ENCODE peak calls at places on chromosome 17, in seven cellular contexts. C is WTC11, E is Peyer's patch, T is astrocyte of the spinal cord, K is nephron progenitor cell, M is fibroblast of lung, B is mesothelial cell of epicardium. S is an unnamed sample.

GRCh38 chr17:19372866-19373505 is 5.3 kb upstream of the MAPK7 start:
- DNase-seq in K (no peak), E (peak), M (no peak), B (no peak), T (no peak), C (no peak), S (no peak)

GRCh38 chr17:49454050-49454449 is 39.4 kb upstream of the PHB1 start:
- DNase-seq in T (peak), C (no peak), E (no peak), M (peak), K (no peak), B (no peak), S (no peak)

GRCh38 chr17:7177954-7178477 is 1.2 kb downstream of the ASGR1 start:
- DNase-seq in B (no peak), C (peak), E (no peak), K (peak), M (peak), T (peak), S (no peak)

GRCh38 chr17:45246861-45247428 is 14.9 kb downstream of the SPATA32 start:
- DNase-seq in B (no peak), T (no peak), E (peak), M (peak), K (peak), C (peak), S (no peak)

GRCh38 chr17:1058423-1059130 is 61.6 kb downstream of the TIMM22 start:
- DNase-seq in K (no peak), T (peak), E (peak), B (no peak), C (peak), M (peak), S (no peak)

GRCh38 chr17:42142371-42142896 is 12.4 kb downstream of the RAB5C start:
- DNase-seq in C (no peak), K (peak), M (peak), T (peak), E (no peak), B (no peak), S (no peak)

GRCh38 chr17:77449373-77449907 is 308.7 kb downstream of the SEC14L1 start:
- DNase-seq in C (no peak), K (no peak), B (no peak), M (no peak), T (no peak), E (no peak), S (no peak)

GRCh38 chr17:31190351-31190750 is 95.6 kb downstream of the NF1 start:
- DNase-seq in B (no peak), C (no peak), T (no peak), K (no peak), M (peak), E (no peak), S (no peak)

GRCh38 chr17:70520447-70520846 is 351.1 kb downstream of the KCNJ2 start:
- DNase-seq in E (no peak), T (no peak), B (no peak), K (no peak), C (no peak), M (no peak), S (no peak)

GRCh38 chr17:20214807-20215206 is 205.6 kb downstream of the SPECC1 start:
- DNase-seq in T (no peak), C (no peak), M (no peak), B (no peak), K (no peak), E (no peak), S (no peak)

GRCh38 chr17:46796524-46796923 is 22.0 kb downstream of the WNT3 start:
- DNase-seq in E (no peak), B (no peak), T (no peak), M (no peak), C (no peak), K (no peak), S (no peak)

GRCh38 chr17:46020998-46021397 is 21.9 kb downstream of the STH start:
- DNase-seq in T (no peak), C (no peak), M (no peak), K (no peak), B (no peak), E (no peak), S (no peak)

GRCh38 chr17:83174859-83175550 is 95.6 kb downstream of the METRNL start:
- DNase-seq in B (no peak), K (peak), M (no peak), E (peak), T (no peak), C (no peak), S (no peak)

GRCh38 chr17:39702901-39703893 is 3.3 kb downstream of the ERBB2 start:
- DNase-seq in C (no peak), T (no peak), K (no peak), B (no peak), E (no peak), M (no peak), S (no peak)

GRCh38 chr17:37098910-37099664 is 150.3 kb downstream of the AATF start:
- DNase-seq in M (no peak), C (no peak), B (no peak), E (no peak), K (no peak), T (peak), S (no peak)

GRCh38 chr17:58402047-58402446 is 15.3 kb downstream of the RNF43 start:
- DNase-seq in K (no peak), B (no peak), T (peak), C (no peak), E (no peak), M (peak), S (no peak)

GRCh38 chr17:47295037-47295873 is 28.5 kb upstream of the EFCAB13 start:
- DNase-seq in T (no peak), B (no peak), M (no peak), C (no peak), K (no peak), E (no peak), S (no peak)

GRCh38 chr17:59329558-59330313 is 1.7 kb upstream of the YPEL2 start:
- DNase-seq in C (peak), M (peak), K (peak), B (no peak), E (peak), T (peak), S (no peak)

GRCh38 chr17:77641718-77642117 is 316.8 kb upstream of the TNRC6C start:
- DNase-seq in E (no peak), T (no peak), B (no peak), C (no peak), K (no peak), M (no peak), S (no peak)

GRCh38 chr17:45782889-45783592 is 1.1 kb upstream of the CRHR1 start:
- DNase-seq in M (no peak), B (no peak), T (no peak), E (no peak), K (peak), C (peak), S (no peak)

GRCh38 chr17:77036841-77037381 is 103.9 kb upstream of the SEC14L1 start:
- DNase-seq in C (no peak), K (no peak), T (peak), B (no peak), M (peak), E (peak), S (no peak)

GRCh38 chr17:61619493-61619892 is 28.5 kb upstream of the NACA2 start:
- DNase-seq in E (no peak), B (no peak), M (no peak), K (no peak), T (no peak), C (no peak), S (no peak)

GRCh38 chr17:1229354-1229890 is 40.8 kb upstream of the BHLHA9 start:
- DNase-seq in B (no peak), T (no peak), M (no peak), C (peak), K (peak), E (peak), S (peak)

GRCh38 chr17:77353684-77354419 is 213.1 kb downstream of the SEC14L1 start:
- DNase-seq in B (no peak), M (no peak), E (peak), C (no peak), T (no peak), K (no peak), S (no peak)

GRCh38 chr17:3754458-3755334 is 31.0 kb downstream of the HASPIN start:
- DNase-seq in M (no peak), E (peak), K (peak), B (peak), T (no peak), C (peak), S (peak)

GRCh38 chr17:40176409-40177110 is 710 bp upstream of the RAPGEFL1 start:
- DNase-seq in M (no peak), B (no peak), E (peak), C (no peak), T (no peak), K (no peak), S (no peak)

GRCh38 chr17:57902117-57902799 is 52.4 kb upstream of the MRPS23 start:
- DNase-seq in M (peak), K (no peak), B (no peak), C (no peak), T (no peak), E (no peak), S (no peak)

GRCh38 chr17:41491476-41491875 is 1.8 kb upstream of the KRT36 start:
- DNase-seq in B (no peak), M (no peak), C (no peak), K (no peak), T (no peak), E (no peak), S (no peak)

GRCh38 chr17:6603746-6604325 is 36.7 kb downstream of the KIAA0753 start:
- DNase-seq in T (no peak), M (no peak), C (no peak), K (no peak), B (no peak), E (no peak), S (no peak)

DNA sequence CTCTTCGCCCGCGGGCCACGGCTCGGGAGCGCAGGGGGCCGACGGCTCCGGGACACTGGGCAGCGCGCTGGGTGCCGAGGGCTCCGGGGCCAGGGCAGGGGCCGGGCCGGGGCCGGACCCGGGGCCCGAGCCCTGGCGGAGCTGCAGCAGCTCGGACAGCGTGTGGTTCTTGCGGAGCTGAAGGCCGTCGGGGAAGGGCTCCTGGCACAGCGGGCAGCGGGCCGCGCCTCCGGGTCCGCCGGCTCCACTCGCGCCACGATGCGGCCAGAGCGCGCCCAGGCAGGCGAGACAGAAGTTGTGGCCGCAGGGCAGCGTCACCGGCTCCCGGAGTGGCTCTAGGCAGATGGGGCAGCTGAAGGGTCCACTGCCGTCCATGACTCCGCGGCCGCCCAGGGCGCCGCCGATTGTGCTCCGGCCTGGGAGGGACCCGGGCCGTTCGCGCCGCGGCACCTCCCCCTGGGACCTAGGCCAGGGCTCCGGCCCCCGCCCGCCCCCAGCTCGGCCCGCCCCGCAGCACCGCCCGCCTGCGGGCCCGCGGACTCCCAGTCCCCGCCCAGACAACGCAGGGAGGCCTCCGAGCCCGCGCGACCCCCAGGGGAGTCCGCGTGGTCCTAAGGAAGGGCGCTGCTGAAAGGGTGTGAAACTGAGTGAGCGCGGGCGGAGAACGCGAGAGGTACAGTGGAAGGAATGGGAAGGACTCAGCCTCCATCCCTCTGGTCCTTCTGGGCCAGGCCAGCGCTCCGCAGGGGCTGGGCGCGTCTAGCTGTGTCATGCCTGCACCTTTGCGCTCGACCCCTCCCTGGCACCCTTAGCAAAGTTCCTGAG is at the start of gene TRIM47:
- DNase-seq in T (peak), C (peak), E (peak), M (peak), K (peak), B (no peak), S (no peak)
- TF ChIP-seq CTCF in T (peak), C (no peak), E (no peak), M (peak), K (no peak), B (no peak), S (no peak)

GRCh38 chr17:8391711-8392110 is 5.9 kb downstream of the RNF222 start:
- DNase-seq in C (no peak), K (no peak), T (no peak), E (no peak), B (no peak), M (no peak), S (no peak)

GRCh38 chr17:8397636-8398035 is at the start of gene RNF222:
- DNase-seq in T (no peak), B (no peak), C (no peak), E (no peak), K (no peak), M (no peak), S (no peak)

GRCh38 chr17:8392674-8393469 is 4.8 kb downstream of the RNF222 start:
- DNase-seq in T (no peak), B (no peak), C (no peak), K (no peak), E (no peak), M (no peak), S (no peak)

GRCh38 chr17:8392274-8392673 is 5.4 kb downstream of the RNF222 start:
- DNase-seq in K (no peak), T (no peak), B (no peak), E (no peak), M (no peak), C (no peak), S (no peak)

DNA sequence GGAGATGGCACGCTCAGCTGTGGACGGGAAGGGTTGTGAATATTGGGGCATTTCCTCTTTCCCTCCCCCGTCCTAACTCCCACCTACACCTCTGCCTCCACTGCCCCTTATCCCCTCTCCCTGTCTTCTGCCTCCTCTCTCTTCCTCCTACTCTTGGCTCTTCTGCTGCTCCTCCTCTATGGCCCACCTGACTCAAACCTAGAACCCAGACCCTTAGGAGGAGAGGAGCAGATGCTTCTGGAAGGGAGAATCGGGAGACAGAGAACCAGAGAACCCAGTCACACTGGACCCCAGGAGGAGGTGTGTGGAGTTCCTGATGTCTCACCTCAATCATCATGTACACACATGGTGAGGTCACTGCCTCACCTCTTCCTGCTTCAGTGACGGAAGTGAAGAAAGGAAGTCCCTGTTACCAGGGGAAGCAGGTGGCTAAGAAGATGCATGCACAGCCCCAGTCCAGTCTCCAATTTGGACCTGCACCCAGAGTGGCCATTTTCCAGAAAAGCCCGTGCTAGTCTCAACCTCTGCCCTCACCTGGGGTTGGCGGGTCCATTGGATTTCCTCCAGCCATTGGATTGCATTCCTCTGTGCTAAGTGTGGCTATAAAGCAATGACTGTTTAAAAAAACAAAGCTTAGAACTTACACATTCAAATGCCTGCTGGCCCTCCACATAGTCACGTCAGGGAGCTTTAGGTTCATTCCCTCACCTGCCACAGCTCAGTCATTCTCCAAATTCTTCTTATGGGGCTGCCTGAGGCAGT is 4.0 kb downstream of the RNF222 start:
- DNase-seq in C (no peak), B (no peak), M (peak), T (no peak), K (no peak), E (peak), S (no peak)
- TF ChIP-seq CTCF in C (no peak), B (no peak), M (no peak), T (no peak), K (no peak), E (no peak), S (no peak)

GRCh38 chr17:21289902-21290571 is 5.5 kb downstream of the MAP2K3 start:
- DNase-seq in K (no peak), E (no peak), M (no peak), B (no peak), C (no peak), T (no peak), S (no peak)
- TF ChIP-seq CTCF in K (no peak), E (no peak), M (no peak), B (no peak), C (no peak), T (no peak), S (no peak)

DNA sequence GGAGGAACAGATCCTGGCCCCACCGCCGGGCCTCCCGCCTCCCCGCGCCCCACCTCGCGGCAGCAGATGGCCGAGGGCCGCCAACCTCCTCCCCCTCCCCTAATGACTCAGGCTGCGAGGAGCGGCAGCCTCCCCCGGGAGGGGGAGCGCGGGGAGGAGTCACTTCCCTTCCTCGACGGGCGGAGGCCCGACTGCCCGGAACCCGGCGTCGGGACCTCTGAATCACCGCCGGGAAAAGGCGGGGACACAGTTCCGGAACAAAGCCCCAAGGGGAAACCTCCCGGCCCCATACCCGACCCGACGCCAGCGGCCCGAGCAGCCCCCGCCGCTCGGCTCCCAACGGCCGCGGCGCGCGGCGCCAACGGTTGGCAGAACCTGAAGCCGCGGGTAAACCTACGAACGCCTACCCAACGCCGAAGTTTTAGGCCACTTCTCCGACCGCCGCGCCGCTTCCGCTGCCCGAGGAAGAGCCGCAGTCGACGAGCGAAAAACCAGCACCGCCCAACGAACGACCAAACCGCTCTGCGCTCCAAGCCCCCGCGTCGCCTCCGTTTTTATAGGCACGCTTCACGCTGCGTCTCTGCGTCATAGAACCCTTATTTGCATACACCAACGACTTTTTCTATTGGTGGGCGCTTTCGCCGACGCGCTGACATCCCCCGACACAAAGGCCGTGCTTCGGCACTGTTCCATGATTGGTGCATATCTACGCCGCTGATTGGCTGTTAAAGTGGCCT is 5.2 kb upstream of the UNK start:
- DNase-seq in K (peak), M (peak), B (peak), T (peak), C (peak), E (peak), S (peak)
- TF ChIP-seq CTCF in K (no peak), M (no peak), B (no peak), T (no peak), C (peak), E (no peak), S (no peak)

DNA sequence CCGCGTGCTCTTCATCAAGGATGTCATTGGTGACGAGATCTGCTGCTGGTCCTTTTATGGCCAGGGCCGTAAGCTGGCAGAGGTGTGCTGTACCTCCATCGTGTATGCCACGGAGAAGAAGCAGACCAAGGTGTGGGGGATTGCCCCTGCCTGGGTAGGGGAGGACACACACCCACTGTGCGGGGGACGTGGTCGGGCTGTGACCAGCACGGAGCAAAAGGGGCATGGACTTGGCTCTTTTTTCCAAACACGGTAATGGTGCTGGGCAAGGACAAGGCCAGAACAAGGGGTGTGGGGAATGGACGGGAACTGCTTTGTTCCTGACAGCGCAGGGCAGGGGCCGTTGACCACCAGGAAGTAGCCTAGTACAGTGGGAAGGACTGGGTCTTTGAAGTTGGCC is 6.8 kb downstream of the TNFAIP1 start:
- DNase-seq in C (no peak), M (no peak), K (no peak), E (no peak), B (no peak), T (no peak), S (no peak)
- TF ChIP-seq CTCF in C (no peak), M (no peak), K (no peak), E (no peak), B (no peak), T (no peak), S (no peak)

GRCh38 chr17:28773736-28774135 is 29.9 kb downstream of the TRAF4 start:
- DNase-seq in B (no peak), M (no peak), T (no peak), E (no peak), K (no peak), C (no peak), S (no peak)
- TF ChIP-seq CTCF in B (no peak), M (no peak), T (no peak), E (no peak), K (no peak), C (no peak), S (no peak)

DNA sequence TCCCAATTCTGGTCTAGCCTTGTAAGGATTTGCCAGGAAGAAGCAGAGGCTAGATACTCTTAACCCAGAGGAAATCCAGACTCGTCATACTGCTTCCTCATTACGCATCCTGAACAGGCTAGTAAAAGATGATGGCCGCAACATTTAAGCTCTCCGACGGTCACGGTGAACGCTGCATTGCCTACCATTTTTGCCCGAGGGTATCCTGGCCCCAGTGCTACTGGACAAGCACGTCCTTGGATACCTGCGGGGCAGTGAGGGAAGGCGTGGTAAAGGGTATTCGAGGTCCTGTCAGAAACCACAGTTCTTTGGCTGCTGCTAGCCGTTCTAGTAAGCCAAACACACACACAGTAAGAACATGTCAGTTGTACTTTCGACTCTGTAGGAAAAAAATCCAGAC is 36.6 kb downstream of the METTL16 start:
- DNase-seq in M (no peak), T (no peak), C (no peak), K (no peak), B (no peak), E (no peak), S (no peak)
- TF ChIP-seq CTCF in M (no peak), T (no peak), C (no peak), K (no peak), B (no peak), E (no peak), S (no peak)

S was measured in activated B cell treated with CpG ODN at 0.5 μM for 24 hours.